ENCODE peak calls at places on chromosomes 2 and 18, in four cellular contexts. One of them, this sample, is unnamed.

GRCh38 chr2:20666364-20667150 is at the start of gene GDF7:
- DNase-seq in mammary epithelial cell: no peak
- DNase-seq in GM23248: no peak
- DNase-seq in GM23338: peak; percentile 74
- DNase-seq in this sample: no peak

GRCh38 chr18:9804517-9805104 is 81.2 kb upstream of the TXNDC2 start:
- DNase-seq in GM23338: no peak
- DNase-seq in GM23248: no peak
- DNase-seq in mammary epithelial cell: no peak
- DNase-seq in this sample: peak; percentile 24

GRCh38 chr18:25247725-25248124 is 104.2 kb downstream of the ZNF521 start:
- DNase-seq in mammary epithelial cell: no peak
- DNase-seq in GM23248: peak; percentile 78
- DNase-seq in GM23338: no peak
- DNase-seq in this sample: peak; percentile 75

GRCh38 chr2:138600732-138601437 is 99.3 kb downstream of the SPOPL start:
- DNase-seq in GM23248: peak; percentile 4
- DNase-seq in mammary epithelial cell: peak; percentile 42
- DNase-seq in GM23338: no peak
- DNase-seq in this sample: peak; percentile 5

GRCh38 chr2:4780679-4781078 is 911.5 kb upstream of the SOX11 start:
- DNase-seq in GM23248: no peak
- DNase-seq in mammary epithelial cell: peak; percentile 33
- DNase-seq in GM23338: no peak
- DNase-seq in this sample: no peak

GRCh38 chr2:41720702-41721344 is 327.0 kb upstream of the PKDCC start:
- DNase-seq in GM23338: no peak
- DNase-seq in mammary epithelial cell: no peak
- DNase-seq in GM23248: no peak
- DNase-seq in this sample: peak; percentile 20

GRCh38 chr2:110869472-110870446 is 137.4 kb downstream of the ACOXL start:
- DNase-seq in mammary epithelial cell: peak; percentile 65
- DNase-seq in GM23338: no peak
- DNase-seq in GM23248: peak; percentile 12
- DNase-seq in this sample: peak; percentile 57

GRCh38 chr2:134295441-134295840 is 41.6 kb downstream of the MGAT5 start:
- DNase-seq in GM23248: peak; percentile 24
- DNase-seq in GM23338: no peak
- DNase-seq in mammary epithelial cell: no peak
- DNase-seq in this sample: no peak

GRCh38 chr2:27001851-27002369 is 30.9 kb upstream of the TMEM214 start:
- DNase-seq in GM23338: peak; percentile 51
- DNase-seq in mammary epithelial cell: peak; percentile 23
- DNase-seq in GM23248: no peak
- DNase-seq in this sample: no peak

GRCh38 chr18:79613186-79613931 is 66.2 kb upstream of the CTDP1 start:
- DNase-seq in GM23338: no peak
- DNase-seq in GM23248: no peak
- DNase-seq in mammary epithelial cell: no peak
- DNase-seq in this sample: no peak

GRCh38 chr2:66565291-66565690 is 130.4 kb downstream of the MEIS1 start:
- DNase-seq in GM23248: peak; percentile 17
- DNase-seq in mammary epithelial cell: no peak
- DNase-seq in GM23338: no peak
- DNase-seq in this sample: peak; percentile 64

GRCh38 chr2:119487434-119488244 is 36.6 kb downstream of the SCTR start:
- DNase-seq in GM23338: no peak
- DNase-seq in mammary epithelial cell: no peak
- DNase-seq in GM23248: no peak
- DNase-seq in this sample: no peak

GRCh38 chr2:108640731-108641130 is 78.6 kb upstream of the RANBP2 start:
- DNase-seq in GM23338: no peak
- DNase-seq in mammary epithelial cell: peak; percentile 78
- DNase-seq in GM23248: peak; percentile 93
- DNase-seq in this sample: peak; percentile 94

GRCh38 chr18:34772887-34773286 is 62.8 kb downstream of the DTNA start:
- DNase-seq in mammary epithelial cell: no peak
- DNase-seq in GM23338: no peak
- DNase-seq in GM23248: peak; percentile 73
- DNase-seq in this sample: peak; percentile 64

GRCh38 chr2:108535380-108535677 is 1.1 kb downstream of the LIMS1 start:
- DNase-seq in GM23338: peak; percentile 11
- DNase-seq in mammary epithelial cell: peak; percentile 25
- DNase-seq in GM23248: peak; percentile 59
- DNase-seq in this sample: peak; percentile 80

GRCh38 chr18:70671889-70672551 is 383.2 kb downstream of the SOCS6 start:
- DNase-seq in GM23338: no peak
- DNase-seq in mammary epithelial cell: no peak
- DNase-seq in GM23248: no peak
- DNase-seq in this sample: no peak

GRCh38 chr2:219122197-219122965 is 38.2 kb downstream of the NHEJ1 start:
- DNase-seq in mammary epithelial cell: peak; percentile 20
- DNase-seq in GM23338: no peak
- DNase-seq in GM23248: no peak
- DNase-seq in this sample: peak; percentile 56

GRCh38 chr2:96773922-96774321 is 13.2 kb downstream of the CNNM4 start:
- DNase-seq in mammary epithelial cell: no peak
- DNase-seq in GM23248: no peak
- DNase-seq in GM23338: peak; percentile 51
- DNase-seq in this sample: no peak

DNA sequence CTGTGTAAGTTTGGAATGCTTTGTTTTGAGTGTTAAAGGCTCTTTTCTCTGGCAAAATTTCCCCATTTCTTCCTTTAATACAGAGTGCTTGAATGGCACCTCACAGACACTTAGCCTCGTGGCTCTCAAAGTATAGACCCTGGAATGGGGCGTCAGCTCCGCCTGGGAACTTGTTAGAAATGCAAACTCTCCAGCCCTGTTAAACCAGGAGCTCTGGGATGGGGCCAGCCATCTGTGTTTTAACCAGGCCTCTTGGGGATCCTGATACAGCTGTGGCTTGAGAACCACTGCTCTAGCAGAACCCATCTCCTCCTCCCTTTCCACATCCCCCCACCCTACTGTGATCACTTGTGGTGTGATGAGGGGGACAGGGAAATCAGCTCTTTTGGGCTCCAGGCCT is 15.9 kb downstream of the LTBP1 start:
- DNase-seq in mammary epithelial cell: no peak
- DNase-seq in GM23248: no peak
- DNase-seq in GM23338: peak; percentile 32
- DNase-seq in this sample: no peak
- H3K4me2 ChIP-seq in mammary epithelial cell: no peak overlapping the region
- H3K4me2 ChIP-seq in GM23248: no peak overlapping the region
- H3K4me2 ChIP-seq in GM23338: no peak overlapping the region
- H3K4me2 ChIP-seq in this sample: no peak overlapping the region

GRCh38 chr2:8119782-8120551 is 561.9 kb upstream of the ID2 start:
- DNase-seq in GM23338: no peak
- DNase-seq in GM23248: peak; percentile 63
- DNase-seq in mammary epithelial cell: peak; percentile 83
- DNase-seq in this sample: peak; percentile 70
- H3K4me1 ChIP-seq in GM23338: peaks cover 4% of the 10 kb centered on the region
- H3K4me1 ChIP-seq in GM23248: peaks cover 34% of the 10 kb centered on the region
- H3K4me1 ChIP-seq in mammary epithelial cell: peaks cover 25% of the 10 kb centered on the region
- H3K4me1 ChIP-seq in this sample: no peaks in the 10 kb centered on the region

DNA sequence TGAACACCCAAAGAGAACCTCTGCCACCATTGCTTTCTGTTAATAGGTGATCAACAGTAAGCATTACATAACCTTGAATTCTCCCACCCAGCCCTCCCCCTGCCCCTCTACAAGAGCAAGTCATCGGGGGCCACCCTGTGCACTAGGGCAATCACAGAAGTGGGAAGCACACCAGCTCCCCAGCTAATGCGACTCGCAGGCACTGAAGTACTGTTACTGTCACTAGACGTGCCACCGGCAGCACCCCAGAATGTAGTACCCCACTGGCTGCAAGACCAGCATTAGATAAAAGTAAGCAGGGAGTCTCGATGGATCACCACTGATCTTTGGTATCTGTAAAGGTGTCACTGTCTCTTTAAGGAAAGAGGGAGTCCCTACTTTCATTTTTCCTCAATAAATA is 167.6 kb downstream of the FAM210A start:
- DNase-seq in GM23338: no peak
- DNase-seq in mammary epithelial cell: no peak
- DNase-seq in GM23248: no peak
- DNase-seq in this sample: no peak
- H3K4me2 ChIP-seq in GM23338: no peak overlapping the region
- H3K4me2 ChIP-seq in mammary epithelial cell: no peak overlapping the region
- H3K4me2 ChIP-seq in GM23248: no peak overlapping the region
- H3K4me2 ChIP-seq in this sample: no peak overlapping the region

DNA sequence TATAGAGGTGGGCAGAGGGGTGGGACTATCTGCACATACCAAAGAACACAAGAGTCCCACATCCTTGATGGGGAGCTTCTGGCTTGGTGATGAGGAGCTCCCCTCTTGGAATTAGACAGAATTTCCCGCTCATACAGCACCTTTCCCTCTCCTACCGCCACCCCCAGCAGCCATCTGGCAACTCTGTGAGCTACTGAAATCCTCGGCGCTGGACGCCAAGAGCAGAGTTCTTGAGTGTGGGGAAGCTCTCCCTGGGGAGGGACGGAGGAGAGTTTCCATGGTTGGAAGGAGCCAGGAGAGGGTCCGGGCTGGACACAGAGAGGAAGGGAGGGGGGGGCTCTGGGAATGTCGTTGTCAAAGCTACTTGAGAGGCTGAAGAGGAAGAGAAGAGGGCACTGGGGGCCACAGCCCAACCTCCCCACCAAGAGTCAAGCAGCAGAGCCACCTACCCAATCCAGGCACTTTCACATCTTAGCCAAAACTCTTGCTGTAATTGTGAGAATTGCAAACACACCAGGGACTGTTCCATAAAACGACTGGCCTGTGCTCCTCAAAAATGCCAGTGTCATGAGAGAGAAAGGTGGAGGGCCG is 89.4 kb upstream of the MCFD2 start:
- DNase-seq in mammary epithelial cell: no peak
- DNase-seq in GM23338: no peak
- DNase-seq in GM23248: no peak
- DNase-seq in this sample: no peak
- H3K4me1 ChIP-seq in mammary epithelial cell: peaks cover 20% of the 10 kb centered on the region
- H3K4me1 ChIP-seq in GM23338: no peaks in the 10 kb centered on the region
- H3K4me1 ChIP-seq in GM23248: peaks cover 18% of the 10 kb centered on the region
- H3K4me1 ChIP-seq in this sample: peaks cover 41% of the 10 kb centered on the region

GRCh38 chr2:2860583-2861300 is 516.9 kb downstream of the EIPR1 start:
- DNase-seq in mammary epithelial cell: no peak
- DNase-seq in GM23338: no peak
- DNase-seq in GM23248: no peak
- DNase-seq in this sample: no peak

GRCh38 chr2:2859732-2860131 is 517.9 kb downstream of the EIPR1 start:
- DNase-seq in GM23338: no peak
- DNase-seq in GM23248: no peak
- DNase-seq in mammary epithelial cell: no peak
- DNase-seq in this sample: no peak

GRCh38 chr2:2861666-2862240 is 515.9 kb downstream of the EIPR1 start:
- DNase-seq in mammary epithelial cell: no peak
- DNase-seq in GM23338: no peak
- DNase-seq in GM23248: no peak
- DNase-seq in this sample: no peak

GRCh38 chr2:2856723-2857415 is 520.7 kb downstream of the EIPR1 start:
- DNase-seq in GM23248: no peak
- DNase-seq in GM23338: no peak
- DNase-seq in mammary epithelial cell: no peak
- DNase-seq in this sample: no peak

DNA sequence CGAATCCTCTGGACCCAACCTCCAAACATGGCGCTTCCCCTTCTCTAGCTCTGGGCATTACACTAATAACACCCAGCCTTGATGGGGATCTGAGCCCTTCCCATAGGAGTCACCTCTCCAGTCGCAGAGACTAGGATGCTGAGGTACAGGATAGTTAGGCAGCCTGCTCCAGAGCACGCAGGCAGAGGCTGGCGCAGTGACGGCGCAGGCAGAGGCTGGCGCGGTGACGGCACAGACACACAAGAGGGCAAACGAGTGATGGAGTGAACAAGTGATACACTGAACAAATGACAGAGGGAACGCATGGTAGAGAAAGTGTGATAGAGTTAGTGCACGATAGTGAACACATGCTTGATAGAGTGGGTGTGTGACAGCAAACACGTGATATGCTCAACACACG is 518.5 kb downstream of the EIPR1 start:
- DNase-seq in GM23338: no peak
- DNase-seq in mammary epithelial cell: no peak
- DNase-seq in GM23248: no peak
- DNase-seq in this sample: no peak
- H3K4me2 ChIP-seq in GM23338: no peak overlapping the region
- H3K4me2 ChIP-seq in mammary epithelial cell: no peak overlapping the region
- H3K4me2 ChIP-seq in GM23248: no peak overlapping the region
- H3K4me2 ChIP-seq in this sample: no peak overlapping the region

GRCh38 chr2:208335-208734 is 55.5 kb downstream of the SH3YL1 start:
- DNase-seq in GM23338: no peak
- DNase-seq in mammary epithelial cell: no peak
- DNase-seq in GM23248: no peak
- DNase-seq in this sample: no peak

GRCh38 chr2:211486-212184 is 52.2 kb downstream of the SH3YL1 start:
- DNase-seq in GM23248: no peak
- DNase-seq in mammary epithelial cell: no peak
- DNase-seq in GM23338: no peak
- DNase-seq in this sample: no peak

GRCh38 chr2:209470-209869 is 54.4 kb downstream of the SH3YL1 start:
- DNase-seq in GM23338: no peak
- DNase-seq in GM23248: no peak
- DNase-seq in mammary epithelial cell: no peak
- DNase-seq in this sample: no peak

GRCh38 chr2:213932-214693 is 49.7 kb downstream of the SH3YL1 start:
- DNase-seq in GM23338: no peak
- DNase-seq in GM23248: peak; percentile 8
- DNase-seq in mammary epithelial cell: no peak
- DNase-seq in this sample: no peak

DNA sequence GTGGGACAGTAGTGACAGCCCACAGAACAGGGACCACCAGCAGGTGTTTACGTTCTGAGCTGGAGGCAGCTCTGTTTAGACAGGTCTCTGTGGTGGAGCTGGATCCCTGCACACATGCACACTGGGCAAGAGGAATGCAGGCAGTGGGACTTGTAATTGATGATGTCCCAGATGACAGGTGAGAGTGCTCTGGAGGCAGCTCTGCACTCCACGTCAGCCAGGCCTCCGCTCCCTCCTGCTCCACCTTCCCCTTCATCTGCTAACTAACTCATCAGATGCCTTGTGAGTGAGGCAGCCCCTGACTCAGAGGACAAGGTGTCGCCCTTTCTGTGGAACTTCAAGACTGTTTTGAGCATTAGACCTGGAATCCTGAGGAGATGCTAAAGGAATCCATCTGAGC is 53.2 kb downstream of the SH3YL1 start:
- DNase-seq in GM23338: no peak
- DNase-seq in GM23248: peak; percentile 3
- DNase-seq in mammary epithelial cell: peak; percentile 79
- DNase-seq in this sample: no peak
- H3K4me1 ChIP-seq in GM23338: no peaks in the 10 kb centered on the region
- H3K4me1 ChIP-seq in GM23248: no peaks in the 10 kb centered on the region
- H3K4me1 ChIP-seq in mammary epithelial cell: peaks cover 3% of the 10 kb centered on the region
- H3K4me1 ChIP-seq in this sample: no peaks in the 10 kb centered on the region

GRCh38 chr2:33628031-33628430 is 28.9 kb upstream of the FAM98A start:
- DNase-seq in GM23338: no peak
- DNase-seq in GM23248: no peak
- DNase-seq in mammary epithelial cell: no peak
- DNase-seq in this sample: no peak
- H3K4me2 ChIP-seq in GM23338: no peak overlapping the region
- H3K4me2 ChIP-seq in GM23248: no peak overlapping the region
- H3K4me2 ChIP-seq in mammary epithelial cell: no peak overlapping the region
- H3K4me2 ChIP-seq in this sample: no peak overlapping the region